ENCODE peak calls at places on chromosomes 7 and 10, in four cellular contexts. W is spleen, U is WERI-Rb-1, S is MM.1S. N is an unnamed sample. For H3K36me3, the result is how much of the 10 kb centered on the place peaks cover.

GRCh38 chr7:55325371-55325792 is 39.8 kb upstream of the LANCL2 start:
- DNase-seq in W (no peak), S (no peak), U (no peak), N (no peak)

GRCh38 chr10:21989453-21990154 is 13.9 kb downstream of the DNAJC1 start:
- DNase-seq in W (no peak), U (peak), S (peak), N (no peak)

GRCh38 chr10:11403116-11403515 is 208.3 kb downstream of the USP6NL start:
- DNase-seq in S (no peak), U (no peak), W (peak), N (no peak)

GRCh38 chr7:1668932-1669485 is 1.1 kb upstream of the ELFN1 start:
- DNase-seq in U (no peak), S (no peak), W (peak), N (no peak)

GRCh38 chr7:130903358-130903974 is 169.5 kb upstream of the KLF14 start:
- DNase-seq in U (no peak), S (no peak), W (no peak), N (no peak)

GRCh38 chr7:157576415-157576814 is 239.6 kb downstream of the DNAJB6 start:
- DNase-seq in S (no peak), W (peak), U (no peak), N (no peak)

GRCh38 chr10:2772135-2772534 is 295.2 kb upstream of the PFKP start:
- DNase-seq in U (no peak), W (no peak), S (no peak), N (no peak)

GRCh38 chr7:101589976-101590662 is 39.0 kb downstream of the MYL10 start:
- DNase-seq in U (no peak), S (no peak), W (no peak), N (no peak)

GRCh38 chr7:7970113-7970619 is 1.6 kb downstream of the GLCCI1 start:
- DNase-seq in W (no peak), S (no peak), U (peak), N (no peak)

GRCh38 chr7:83005410-83005809 is 157.3 kb downstream of the PCLO start:
- DNase-seq in W (no peak), S (peak), U (no peak), N (no peak)

GRCh38 chr10:370222-370825 is 235.1 kb downstream of the ZMYND11 start:
- DNase-seq in W (peak), U (no peak), S (no peak), N (no peak)

GRCh38 chr7:133051066-133051465 is 30.8 kb downstream of the CHCHD3 start:
- DNase-seq in W (no peak), U (no peak), S (peak), N (no peak)

GRCh38 chr7:35513828-35514227 is 181.1 kb downstream of the HERPUD2 start:
- DNase-seq in U (no peak), S (no peak), W (no peak), N (no peak)

GRCh38 chr7:138982204-138982623 is 1.0 kb upstream of the KIAA1549 start:
- DNase-seq in S (no peak), U (no peak), W (no peak), N (no peak)

GRCh38 chr7:138981332-138982203 is at the start of gene KIAA1549:
- DNase-seq in U (peak), W (peak), S (peak), N (no peak)

GRCh38 chr7:138979226-138979979 is 1.8 kb downstream of the KIAA1549 start:
- DNase-seq in W (no peak), U (no peak), S (peak), N (no peak)

GRCh38 chr7:138979988-138980574 is 1.1 kb downstream of the KIAA1549 start:
- DNase-seq in U (no peak), S (no peak), W (no peak), N (no peak)

GRCh38 chr7:138980575-138981285 is 459 bp downstream of the KIAA1549 start:
- DNase-seq in U (peak), W (peak), S (peak), N (no peak)
- TF ChIP-seq CTCF in U (no peak), W (no peak), S (no peak), N (no peak)

DNA sequence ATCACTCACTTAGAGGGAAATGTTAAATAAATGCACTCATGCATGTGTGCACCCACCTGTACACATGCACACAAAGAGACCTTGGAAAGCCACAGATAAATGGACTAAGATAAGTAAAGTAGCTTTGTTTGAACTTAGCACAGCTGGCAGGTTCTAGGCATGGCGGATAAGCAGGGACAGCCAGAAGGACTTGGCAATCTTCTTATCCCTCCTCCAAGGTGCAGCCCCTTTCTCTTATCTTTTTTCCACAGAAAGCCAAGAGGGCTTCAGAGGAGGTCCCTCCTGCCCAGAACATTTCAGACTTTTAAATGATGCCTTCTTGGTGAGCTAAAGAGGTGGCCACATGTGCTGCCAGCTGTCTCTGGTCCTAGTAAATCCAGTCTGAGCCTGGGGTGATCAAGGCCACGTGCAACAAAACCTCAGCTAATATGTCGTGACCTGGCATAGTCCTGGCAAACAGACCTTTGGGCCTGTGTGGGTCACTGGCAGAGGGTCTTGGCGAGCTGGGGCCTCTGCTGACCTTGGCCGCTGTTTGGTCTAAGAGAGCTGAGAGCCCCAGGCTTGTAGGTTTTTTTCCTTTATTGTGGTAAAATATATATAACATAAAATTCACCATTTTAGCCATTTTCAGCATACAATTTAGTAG is 43.2 kb upstream of the SLC35B4 start:
- DNase-seq in S (no peak), U (peak), W (no peak), N (no peak)
- H3K36me3 ChIP-seq in S (under half), U (under half), W (under half), N (under half)

GRCh38 chr7:28311670-28312069 is 100.6 kb upstream of the CREB5 start:
- DNase-seq in S (no peak), U (no peak), W (no peak), N (no peak)
- TF ChIP-seq CTCF in S (no peak), U (no peak), W (no peak), N (no peak)

DNA sequence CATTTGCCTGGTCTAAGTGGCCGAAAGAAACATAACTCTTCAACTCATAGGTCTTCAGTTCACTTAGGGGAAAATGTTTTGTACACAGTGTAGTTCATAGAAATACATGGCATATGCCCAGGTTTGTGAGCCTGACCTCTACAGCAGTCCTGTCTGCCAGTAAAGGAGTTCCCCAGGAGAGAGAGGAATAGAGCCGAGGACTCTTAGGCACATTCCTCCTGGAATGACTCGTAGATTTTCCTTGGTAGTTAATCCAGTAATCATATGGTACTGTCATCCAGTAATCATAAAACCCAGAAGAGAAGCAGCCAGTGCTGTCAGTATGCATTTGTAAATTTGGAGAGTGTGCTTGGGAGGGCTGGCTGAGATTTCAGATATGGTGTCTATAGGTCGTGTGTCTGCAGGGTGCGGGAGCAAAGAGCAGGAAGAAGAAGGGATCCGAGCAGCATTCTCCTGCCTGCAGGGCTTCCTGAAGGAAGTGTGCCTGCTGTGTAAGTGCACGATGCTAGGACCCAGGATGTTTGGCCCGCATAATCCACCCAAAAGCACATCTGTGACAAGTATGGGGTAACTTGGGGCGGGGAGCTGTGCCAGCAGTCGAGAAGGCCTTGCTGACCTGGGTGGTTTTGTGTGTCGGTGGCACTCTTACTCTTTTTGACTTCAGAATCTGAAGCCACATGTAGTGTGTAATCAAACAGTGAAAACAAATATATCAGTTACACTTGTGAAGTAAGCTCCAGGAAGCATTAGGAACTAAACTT is 13.9 kb downstream of the EIF4H start:
- DNase-seq in W (no peak), U (no peak), S (no peak), N (no peak)
- H3K36me3 ChIP-seq in W (half or more), U (half or more), S (under half), N (under half)

DNA sequence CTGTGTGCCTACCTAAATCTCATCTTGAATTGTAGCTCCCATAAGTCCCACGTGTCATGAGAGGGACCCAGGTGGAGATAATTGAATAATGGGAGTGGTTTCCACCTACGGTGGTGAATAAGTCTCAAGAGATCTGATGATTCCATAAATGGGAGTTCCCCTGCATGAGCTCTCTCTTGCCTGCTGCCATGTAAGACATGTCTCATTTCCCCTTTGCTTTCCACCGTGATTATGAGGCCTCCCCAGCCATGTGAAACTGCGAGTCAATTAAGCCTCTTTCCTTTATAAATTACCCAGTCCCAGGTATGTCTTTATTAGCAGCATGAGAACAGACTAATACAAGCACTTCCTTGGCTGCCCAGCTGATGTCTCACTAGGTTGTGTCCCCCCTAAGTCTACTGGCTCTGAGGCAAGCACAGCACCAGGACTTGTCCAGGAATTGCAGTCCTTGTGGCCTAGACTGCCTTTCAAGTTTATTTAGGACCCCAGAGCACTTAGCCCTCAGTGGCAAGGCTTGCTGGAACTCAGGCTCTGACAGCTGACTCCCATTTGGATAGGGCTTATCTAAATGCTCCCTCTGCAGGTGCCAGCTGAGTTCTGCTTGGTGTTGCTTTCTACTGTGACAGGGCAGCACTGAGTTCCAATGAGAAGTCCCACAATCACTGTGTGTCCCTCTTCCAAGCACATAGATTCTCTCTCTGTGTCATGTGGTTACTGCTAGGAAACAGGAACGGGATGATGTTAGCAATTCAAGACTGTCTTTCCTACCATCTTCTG is 59.0 kb upstream of the TAS2R16 start:
- DNase-seq in W (no peak), U (peak), S (no peak), N (no peak)
- TF ChIP-seq CTCF in W (no peak), U (peak), S (peak), N (no peak)

DNA sequence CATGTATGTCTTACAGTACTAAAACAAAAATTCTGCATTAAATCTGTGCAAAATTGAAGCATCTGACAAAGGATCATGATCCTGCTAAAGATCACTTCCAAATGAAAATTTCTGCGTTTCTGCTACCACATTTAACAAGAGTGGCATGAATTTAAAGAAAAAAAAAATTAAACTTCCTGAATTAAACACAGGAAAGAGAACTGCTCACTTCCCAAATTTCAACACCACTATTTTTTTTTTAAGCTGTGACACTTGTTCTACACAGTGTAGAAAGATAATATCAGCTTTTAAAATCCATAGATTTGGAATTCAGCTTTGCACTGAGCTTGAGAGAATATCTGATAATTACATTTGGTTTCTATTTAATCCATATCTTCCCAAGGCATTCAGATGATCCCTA is 73.6 kb downstream of the EPC1 start:
- DNase-seq in W (no peak), S (no peak), U (no peak), N (no peak)
- H3K36me3 ChIP-seq in W (half or more), S (under half), U (under half), N (under half)

DNA sequence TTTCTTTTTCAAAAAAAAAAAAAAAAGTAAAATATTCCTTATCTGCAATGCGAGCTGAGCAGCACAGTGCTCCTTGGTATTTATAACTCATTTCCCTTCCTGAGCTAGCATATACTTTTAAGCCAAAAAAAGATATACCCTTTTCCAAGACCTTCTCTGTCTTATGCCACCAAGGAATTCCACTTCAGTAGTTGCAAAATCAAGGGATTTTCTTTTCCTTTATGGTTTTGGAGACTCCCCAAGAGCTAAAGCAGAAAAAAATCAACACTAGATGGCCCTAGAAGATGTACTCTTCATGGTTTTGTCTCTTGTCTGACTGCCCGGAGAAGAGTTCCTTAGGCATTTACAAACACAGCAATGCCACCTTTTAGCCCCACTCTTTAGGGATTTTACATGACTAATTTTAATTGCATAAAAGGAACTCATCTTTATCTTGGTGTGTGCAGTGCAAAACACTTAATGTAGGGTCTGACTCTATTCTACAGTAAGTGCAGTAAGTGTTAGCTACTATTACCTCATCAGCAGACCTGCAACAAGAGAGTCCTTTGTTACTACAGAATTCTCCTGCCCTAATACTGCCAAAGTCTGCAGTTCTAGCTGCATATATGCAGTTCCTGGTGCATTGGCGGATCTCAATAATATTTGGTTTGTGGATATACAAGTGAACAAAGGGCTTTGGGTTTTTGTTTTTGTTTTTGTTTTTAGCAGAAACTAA is 443.3 kb downstream of the GFRA1 start:
- DNase-seq in S (no peak), U (no peak), W (no peak), N (no peak)
- TF ChIP-seq CTCF in S (peak), U (peak), W (no peak), N (peak)

DNA sequence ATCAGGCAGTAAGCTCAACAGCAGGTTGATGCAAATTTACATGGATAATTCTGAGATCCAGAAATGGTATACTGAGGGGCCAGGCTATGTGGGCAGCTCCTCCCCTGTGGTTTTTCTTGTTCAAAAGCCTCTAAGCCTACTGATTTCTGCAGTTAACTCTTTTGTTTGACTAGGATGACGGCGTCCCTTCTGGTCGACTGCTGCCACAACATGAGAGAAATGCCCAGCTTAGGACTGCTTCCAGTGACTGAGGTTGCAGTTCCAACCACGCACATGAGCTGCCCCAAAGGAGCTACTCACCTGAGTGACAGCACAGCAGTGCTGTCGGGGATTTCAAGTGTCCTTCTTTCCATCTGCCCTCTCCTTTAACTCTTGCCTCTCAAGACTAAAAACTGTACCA is 973.0 kb upstream of the GHITM start:
- DNase-seq in U (peak), S (peak), W (no peak), N (no peak)
- H3K36me3 ChIP-seq in U (under half), S (under half), W (under half), N (under half)

DNA sequence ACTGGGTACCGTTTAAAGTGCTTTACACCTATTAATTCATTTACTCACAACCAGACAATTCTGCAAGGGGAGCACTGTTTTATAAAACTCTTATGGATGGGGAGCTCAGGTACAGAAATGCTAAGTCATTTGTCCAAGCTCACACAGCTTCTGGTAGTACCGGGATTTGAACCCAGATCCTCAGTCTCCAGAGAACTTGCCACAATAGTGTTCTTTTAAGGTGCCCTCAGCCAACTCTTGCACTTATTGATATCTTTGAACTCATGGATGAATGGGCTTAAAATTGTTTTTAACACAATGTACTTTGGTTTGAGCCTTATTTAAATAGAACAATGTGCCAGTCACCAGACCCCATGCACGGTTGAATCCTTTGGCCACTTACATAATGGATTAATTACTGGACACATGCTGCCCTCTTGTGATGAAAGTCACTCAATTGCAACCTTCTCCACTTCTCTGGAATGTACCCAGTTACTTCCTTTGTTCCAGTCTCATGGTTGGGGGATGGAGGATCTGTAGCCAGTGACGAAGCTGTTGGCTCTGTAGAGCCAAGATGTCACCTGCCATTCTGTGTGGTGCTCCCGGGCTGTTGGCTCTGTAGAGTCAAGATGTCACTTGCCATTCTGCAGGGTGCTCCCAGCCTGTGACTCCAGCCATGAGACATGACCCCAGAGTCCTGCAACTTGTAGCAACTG is 65.6 kb downstream of the NOD1 start:
- DNase-seq in S (peak), U (peak), W (no peak), N (peak)
- TF ChIP-seq CTCF in S (peak), U (peak), W (peak), N (peak)